ENCODE peak calls at places on chromosomes 7 and 10, in four cellular contexts. R is cardiac fibroblast, W is BE2C, B is uterus. J is an unnamed sample.

GRCh38 chr10:28127881-28128280 is 129.0 kb upstream of the ODAD2 start:
- DNase-seq in R (no peak), W (no peak), B (no peak), J (no peak)

GRCh38 chr7:79506481-79506880 is 53.0 kb upstream of the MAGI2 start:
- DNase-seq in R (peak), W (no peak), B (no peak), J (no peak)

GRCh38 chr7:1049801-1050200 is 5.5 kb downstream of the GPR146 start:
- DNase-seq in R (no peak), W (no peak), B (no peak), J (no peak)

GRCh38 chr7:123410273-123410928 is 124.0 kb downstream of the IQUB start:
- DNase-seq in R (peak), W (no peak), B (peak), J (no peak)

GRCh38 chr7:43199761-43200160 is 87.3 kb downstream of the HECW1 start:
- DNase-seq in R (peak), W (no peak), B (no peak), J (no peak)

GRCh38 chr10:32410569-32410968 is 35.4 kb upstream of the CCDC7 start:
- DNase-seq in R (no peak), W (no peak), B (no peak), J (no peak)

GRCh38 chr10:29409241-29410051 is 120.6 kb downstream of the LYZL1 start:
- DNase-seq in R (peak), W (peak), B (peak), J (peak)

GRCh38 chr7:80851896-80852476 is 66.9 kb downstream of the SEMA3C start:
- DNase-seq in R (peak), W (no peak), B (no peak), J (no peak)

GRCh38 chr10:66307826-66308225 is 618.0 kb upstream of the LRRTM3 start:
- DNase-seq in R (peak), W (no peak), B (no peak), J (no peak)

GRCh38 chr10:79238606-79239005 is 108.7 kb upstream of the PPIF start:
- DNase-seq in R (no peak), W (no peak), B (no peak), J (no peak)

GRCh38 chr10:49518982-49519578 is 19.8 kb downstream of the ERCC6 start:
- DNase-seq in R (peak), W (peak), B (no peak), J (no peak)

GRCh38 chr10:55287346-55287745 is 486.3 kb upstream of the PCDH15 start:
- DNase-seq in R (no peak), W (no peak), B (no peak), J (no peak)

GRCh38 chr10:74418285-74418872 is 267.4 kb downstream of the ADK start:
- DNase-seq in R (no peak), W (peak), B (no peak), J (peak)

GRCh38 chr7:136018104-136018503 is 40.9 kb upstream of the MTPN start:
- DNase-seq in R (peak), W (no peak), B (no peak), J (no peak)

GRCh38 chr7:115816318-115816974 is 214.1 kb downstream of the TFEC start:
- DNase-seq in R (no peak), W (no peak), B (no peak), J (no peak)

GRCh38 chr7:122885583-122886356 is 490 bp downstream of the CADPS2 start:
- DNase-seq in R (peak), W (peak), B (peak), J (peak)

GRCh38 chr7:123871998-123872867 is 27.3 kb downstream of the HYAL4 start:
- DNase-seq in R (peak), W (peak), B (peak), J (peak)

GRCh38 chr10:128992770-128993169 is 474.3 kb upstream of the MGMT start:
- DNase-seq in R (no peak), W (no peak), B (no peak), J (no peak)

GRCh38 chr7:36131026-36131425 is 22.0 kb upstream of the EEPD1 start:
- DNase-seq in R (no peak), W (no peak), B (no peak), J (no peak)

GRCh38 chr10:46516660-46517416 is 39.6 kb downstream of the GPRIN2 start:
- DNase-seq in R (peak), W (no peak), B (no peak), J (peak)

GRCh38 chr7:77982926-77983550 is 184.5 kb downstream of the PHTF2 start:
- DNase-seq in R (no peak), W (no peak), B (no peak), J (no peak)

GRCh38 chr10:57638411-57638810 is 629.3 kb downstream of the IPMK start:
- DNase-seq in R (peak), W (no peak), B (no peak), J (no peak)

GRCh38 chr7:102872460-102872859 is 40.3 kb upstream of the LRRC17 start:
- DNase-seq in R (peak), W (no peak), B (no peak), J (no peak)

GRCh38 chr7:17625038-17625437 is 315.3 kb downstream of the SNX13 start:
- DNase-seq in R (peak), W (no peak), B (no peak), J (no peak)

GRCh38 chr7:101496017-101496416 is 133.1 kb downstream of the MYL10 start:
- DNase-seq in R (no peak), W (no peak), B (no peak), J (no peak)

GRCh38 chr7:73565675-73566342 is 8.3 kb upstream of the BCL7B start:
- DNase-seq in R (peak), W (no peak), B (no peak), J (no peak)

GRCh38 chr10:123086281-123086680 is 49.5 kb upstream of the HMX3 start:
- DNase-seq in R (no peak), W (no peak), B (no peak), J (no peak)

GRCh38 chr10:61169294-61169693 is 225.3 kb upstream of the RHOBTB1 start:
- DNase-seq in R (no peak), W (no peak), B (no peak), J (no peak)

GRCh38 chr7:142463401-142463850 is 205.6 kb upstream of the PRSS58 start:
- DNase-seq in R (no peak), W (no peak), B (no peak), J (no peak)

DNA sequence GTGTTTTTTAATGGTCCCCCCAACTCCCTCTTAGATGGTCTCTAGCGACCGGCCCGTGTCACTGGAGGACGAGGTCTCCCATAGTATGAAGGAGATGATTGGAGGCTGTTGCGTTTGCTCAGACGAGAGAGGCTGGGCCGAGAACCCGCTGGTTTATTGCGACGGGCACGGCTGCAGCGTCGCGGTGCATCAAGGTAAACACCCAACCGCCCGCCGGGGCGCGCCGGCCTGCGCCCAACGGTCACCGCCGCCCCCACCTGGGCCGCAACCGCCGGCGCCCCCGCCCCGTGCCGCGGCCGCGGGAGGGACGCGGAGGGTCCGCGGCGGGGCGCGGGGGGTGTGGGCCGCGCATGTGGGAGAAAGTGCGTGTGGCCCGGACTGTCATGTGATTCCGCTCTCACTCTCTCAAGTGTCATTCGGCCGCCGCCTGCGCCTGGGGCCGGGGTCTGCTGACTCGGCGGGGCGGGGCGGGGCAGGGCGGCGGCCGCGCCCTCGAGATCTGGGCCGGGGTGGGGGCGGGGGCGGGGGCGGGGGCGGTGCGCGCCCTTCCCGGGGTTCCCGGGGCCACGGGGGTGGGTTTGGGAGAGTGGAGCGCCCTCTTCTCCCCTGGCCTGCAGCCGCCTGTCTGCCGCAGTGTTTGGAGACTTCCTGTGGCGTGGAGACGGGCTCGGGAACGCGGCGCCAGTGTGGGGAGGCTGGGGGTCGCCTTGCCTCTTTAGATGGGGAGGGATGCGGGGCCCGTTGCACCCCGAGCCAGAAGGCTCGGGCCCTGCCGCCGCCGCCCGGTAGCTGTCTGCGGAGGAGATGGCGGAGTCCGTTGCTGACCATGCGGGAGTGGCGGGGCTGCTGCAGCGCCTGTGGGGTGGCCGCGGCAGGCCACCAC is 820 bp downstream of the MLLT10 start:
- DNase-seq in R (peak), W (peak), B (peak), J (peak)
- TF ChIP-seq CTCF in R (no peak), W (no peak), B (no peak), J (no peak)

DNA sequence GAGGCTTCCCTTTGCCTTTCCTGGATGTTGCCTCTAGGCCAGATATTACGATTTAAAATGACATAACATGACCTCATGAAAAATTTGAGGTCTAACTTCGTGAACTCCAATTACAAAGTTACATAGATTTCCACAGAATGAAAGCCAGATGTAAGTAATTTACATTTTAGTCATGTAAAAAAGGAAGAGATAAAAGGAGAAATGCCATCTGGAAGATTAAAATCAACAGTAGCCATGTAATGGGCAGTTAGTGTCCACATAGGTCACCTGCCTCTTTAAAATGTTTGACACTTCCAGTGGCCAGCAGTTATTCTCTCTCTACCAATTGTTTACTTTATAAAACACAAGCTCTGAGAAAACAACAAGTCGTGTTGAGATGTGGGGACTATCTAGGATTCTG is 4.1 kb upstream of the VSTM2A start:
- DNase-seq in R (no peak), W (no peak), B (no peak), J (no peak)
- TF ChIP-seq CTCF in R (no peak), W (no peak), B (no peak), J (no peak)

DNA sequence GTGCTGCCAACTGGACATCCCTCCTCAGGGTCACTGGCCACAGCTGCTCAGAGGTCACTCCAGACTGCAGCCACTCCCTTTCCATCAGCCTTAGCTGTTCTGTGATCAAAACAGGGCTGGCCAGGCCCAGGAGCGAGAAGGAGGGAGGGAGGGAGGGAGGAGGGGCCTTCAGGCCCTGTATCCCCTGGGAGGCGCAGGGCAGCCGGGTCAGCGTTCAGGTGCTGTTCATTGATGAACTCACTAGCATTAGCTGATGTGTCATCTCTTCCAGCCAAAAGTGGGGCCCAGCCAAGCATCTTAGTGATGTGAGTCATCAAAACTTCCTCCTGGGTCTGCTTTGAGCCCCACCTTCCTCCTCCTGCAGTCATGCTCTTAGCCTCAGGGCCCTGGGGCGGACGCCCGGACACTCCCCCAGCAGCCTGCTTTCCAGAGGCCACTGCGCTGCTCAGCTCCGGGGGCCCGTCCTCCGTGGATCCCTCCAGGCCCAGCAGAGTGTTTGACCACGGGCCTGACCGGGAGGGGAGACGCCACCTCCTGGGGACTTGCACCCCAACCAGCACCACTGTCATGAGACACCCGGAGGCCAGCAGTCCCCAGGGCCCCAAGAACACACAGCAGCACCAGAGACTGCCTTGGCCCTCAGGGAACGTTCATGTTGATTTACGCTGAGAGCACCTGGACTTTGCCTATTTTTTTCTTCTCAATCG is 149.2 kb downstream of the PRKAG2 start:
- DNase-seq in R (peak), W (peak), B (peak), J (peak)
- TF ChIP-seq CTCF in R (peak), W (peak), B (no peak), J (no peak)

DNA sequence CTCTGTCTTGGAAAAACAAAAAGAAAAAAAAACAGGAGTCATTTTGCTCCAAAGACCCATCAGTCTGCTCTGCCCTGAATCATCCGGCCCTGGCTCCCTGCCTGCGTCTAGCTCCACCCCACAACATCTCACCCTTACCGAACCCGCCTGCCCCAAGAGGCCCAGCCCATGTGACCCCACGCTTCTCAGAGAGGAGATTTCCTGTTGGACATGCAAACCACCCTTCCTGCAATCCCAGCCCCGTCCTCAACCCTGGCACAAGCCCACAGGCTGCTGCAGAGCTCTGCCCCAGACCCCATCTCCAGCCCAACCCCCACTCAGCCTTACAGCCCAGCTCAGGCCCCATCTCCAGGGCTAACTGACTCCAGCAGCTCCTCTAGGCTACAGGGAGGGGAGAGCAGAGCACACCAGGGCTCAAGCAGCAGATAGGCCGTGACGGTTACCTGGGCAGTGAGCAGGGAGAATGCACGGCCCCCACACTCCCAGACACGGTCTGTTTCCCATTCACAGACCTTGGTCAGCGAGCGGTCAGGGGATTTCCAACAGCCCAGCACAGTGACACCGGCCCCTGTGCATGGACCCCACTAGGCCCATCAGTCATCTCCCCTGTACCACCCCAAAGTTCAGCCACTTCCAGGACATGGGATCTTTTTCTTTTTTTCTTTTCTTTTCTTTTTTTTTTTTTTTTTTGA is 69.9 kb upstream of the GTF2I start:
- DNase-seq in R (peak), W (peak), B (peak), J (peak)
- TF ChIP-seq CTCF in R (no peak), W (no peak), B (no peak), J (no peak)

DNA sequence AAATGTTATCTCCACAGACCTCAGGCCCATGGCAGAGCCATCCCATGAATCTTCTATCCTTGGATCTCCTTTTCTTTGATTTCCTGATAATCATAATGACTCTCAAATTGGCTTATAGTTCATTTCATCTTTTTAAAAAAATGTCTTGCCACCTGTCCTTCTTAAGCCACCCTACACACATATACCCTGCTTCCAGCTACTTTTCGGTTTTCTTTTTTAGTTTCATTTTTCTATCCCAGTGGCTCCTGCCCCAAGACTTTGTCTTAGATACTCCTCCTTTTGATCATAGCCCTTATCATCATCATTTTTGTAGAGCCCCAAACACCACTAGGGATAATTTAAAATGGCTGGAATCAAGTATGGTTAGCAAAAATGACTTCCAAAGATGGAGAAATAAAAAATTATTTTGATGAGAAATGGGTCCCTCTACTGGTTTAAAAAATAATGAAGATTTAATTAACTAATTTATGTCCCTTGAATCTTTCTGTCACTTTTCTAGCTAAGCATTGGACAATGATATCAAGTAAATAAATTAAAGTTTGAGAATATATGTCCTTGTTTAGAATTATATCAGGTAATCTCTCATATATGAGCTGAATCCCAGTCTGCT is 277.3 kb upstream of the SEMA3D start:
- DNase-seq in R (peak), W (no peak), B (no peak), J (no peak)
- TF ChIP-seq CTCF in R (no peak), W (peak), B (no peak), J (peak)

GRCh38 chr10:18094793-18095192 is 45.4 kb upstream of the CACNB2 start:
- DNase-seq in R (no peak), W (no peak), B (no peak), J (no peak)
- TF ChIP-seq CTCF in R (no peak), W (no peak), B (no peak), J (no peak)

GRCh38 chr10:35265435-35265834 is 70.9 kb upstream of the CCNY start:
- DNase-seq in R (no peak), W (no peak), B (no peak), J (no peak)
- TF ChIP-seq CTCF in R (no peak), W (no peak), B (no peak), J (no peak)

DNA sequence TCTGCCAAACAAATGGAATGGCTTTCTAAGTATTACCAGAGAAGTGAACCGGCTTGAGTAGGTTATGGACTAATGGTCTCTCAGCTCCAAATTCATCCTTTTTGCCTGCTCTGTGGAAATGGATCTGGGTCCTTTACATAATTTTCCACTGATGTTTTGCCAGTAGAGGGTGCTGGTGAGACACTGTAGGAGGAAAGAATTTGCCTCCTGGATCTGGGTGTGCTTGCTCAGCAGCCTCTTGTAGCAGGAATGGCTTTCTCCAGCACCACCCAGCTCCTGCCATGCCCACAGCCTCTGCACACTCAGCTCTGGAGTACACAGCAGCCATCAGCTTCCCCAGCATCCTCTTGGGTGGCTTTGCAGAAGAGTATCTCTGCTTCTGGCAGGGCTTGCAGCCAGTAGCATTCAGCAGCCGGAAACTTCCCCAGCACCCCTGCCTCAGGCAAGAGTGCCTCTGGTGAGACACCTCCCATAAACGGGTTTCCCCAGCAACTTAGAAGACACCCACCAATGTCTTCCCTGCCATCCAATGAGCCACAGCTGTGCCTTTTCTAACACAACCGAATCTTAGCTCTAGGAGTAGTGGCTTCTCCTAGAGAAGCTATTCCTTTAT is 235.0 kb upstream of the PLPP4 start:
- DNase-seq in R (peak), W (peak), B (no peak), J (peak)
- TF ChIP-seq CTCF in R (peak), W (peak), B (no peak), J (peak)

J was measured in glutamatergic neuron.